ENCODE peak calls at places on chromosomes 2 and 18, in five cellular contexts. One of them, this sample, is unnamed.

GRCh38 chr2:239012228-239012627 is 164.3 kb downstream of the TWIST2 start:
- DNase-seq in H9: no peak
- DNase-seq in mesenchymal stem cell: no peak
- DNase-seq in neuronal stem cell: no peak
- DNase-seq in trophoblast cell: no peak
- DNase-seq in this sample: no peak

GRCh38 chr18:49510393-49511115 is 23.5 kb upstream of the C18orf32 start:
- DNase-seq in H9: peak; percentile 50
- DNase-seq in mesenchymal stem cell: peak; percentile 62
- DNase-seq in neuronal stem cell: no peak
- DNase-seq in trophoblast cell: no peak
- DNase-seq in this sample: peak; percentile 71

GRCh38 chr18:46097378-46097852 is 681 bp downstream of the ATP5F1A start:
- DNase-seq in H9: no peak
- DNase-seq in mesenchymal stem cell: no peak
- DNase-seq in neuronal stem cell: no peak
- DNase-seq in trophoblast cell: no peak
- DNase-seq in this sample: no peak

GRCh38 chr2:74845217-74845751 is 11.4 kb downstream of the HK2 start:
- DNase-seq in H9: peak; percentile 72
- DNase-seq in mesenchymal stem cell: peak; percentile 91
- DNase-seq in neuronal stem cell: no peak
- DNase-seq in trophoblast cell: peak; percentile 96
- DNase-seq in this sample: no peak

GRCh38 chr2:224110811-224111210 is 71.7 kb upstream of the SERPINE2 start:
- DNase-seq in H9: no peak
- DNase-seq in mesenchymal stem cell: no peak
- DNase-seq in neuronal stem cell: no peak
- DNase-seq in trophoblast cell: no peak
- DNase-seq in this sample: no peak

GRCh38 chr2:128438586-128438985 is 119.9 kb upstream of the HS6ST1 start:
- DNase-seq in H9: no peak
- DNase-seq in mesenchymal stem cell: no peak
- DNase-seq in neuronal stem cell: no peak
- DNase-seq in trophoblast cell: no peak
- DNase-seq in this sample: peak; percentile 35

GRCh38 chr2:46299365-46300263 is 2.4 kb downstream of the EPAS1 start:
- DNase-seq in H9: peak; percentile 51
- DNase-seq in mesenchymal stem cell: peak; percentile 84
- DNase-seq in neuronal stem cell: peak; percentile 41
- DNase-seq in trophoblast cell: peak; percentile 66
- DNase-seq in this sample: peak; percentile 56

GRCh38 chr2:166344286-166345113 is 31.2 kb downstream of the SCN9A start:
- DNase-seq in H9: no peak
- DNase-seq in mesenchymal stem cell: peak; percentile 7
- DNase-seq in neuronal stem cell: no peak
- DNase-seq in trophoblast cell: no peak
- DNase-seq in this sample: no peak

GRCh38 chr2:57475391-57475790 is 571.2 kb upstream of the VRK2 start:
- DNase-seq in H9: no peak
- DNase-seq in mesenchymal stem cell: no peak
- DNase-seq in neuronal stem cell: no peak
- DNase-seq in trophoblast cell: no peak
- DNase-seq in this sample: no peak

GRCh38 chr2:204434660-204435462 is 110.4 kb upstream of the PARD3B start:
- DNase-seq in H9: no peak
- DNase-seq in mesenchymal stem cell: peak; percentile 37
- DNase-seq in neuronal stem cell: no peak
- DNase-seq in trophoblast cell: no peak
- DNase-seq in this sample: no peak

GRCh38 chr2:219563271-219563928 is 7.9 kb downstream of the OBSL1 start:
- DNase-seq in H9: no peak
- DNase-seq in mesenchymal stem cell: no peak
- DNase-seq in neuronal stem cell: no peak
- DNase-seq in trophoblast cell: no peak
- DNase-seq in this sample: no peak

GRCh38 chr2:62741954-62742722 is 36.6 kb downstream of the EHBP1 start:
- DNase-seq in H9: no peak
- DNase-seq in mesenchymal stem cell: no peak
- DNase-seq in neuronal stem cell: no peak
- DNase-seq in trophoblast cell: no peak
- DNase-seq in this sample: no peak

GRCh38 chr2:62740221-62740620 is 34.7 kb downstream of the EHBP1 start:
- DNase-seq in H9: no peak
- DNase-seq in mesenchymal stem cell: no peak
- DNase-seq in neuronal stem cell: no peak
- DNase-seq in trophoblast cell: no peak
- DNase-seq in this sample: no peak

GRCh38 chr2:62736899-62737559 is 31.5 kb downstream of the EHBP1 start:
- DNase-seq in H9: no peak
- DNase-seq in mesenchymal stem cell: peak; percentile 29
- DNase-seq in neuronal stem cell: peak; percentile 35
- DNase-seq in trophoblast cell: no peak
- DNase-seq in this sample: no peak

GRCh38 chr2:62741127-62741526 is 35.6 kb downstream of the EHBP1 start:
- DNase-seq in H9: no peak
- DNase-seq in mesenchymal stem cell: no peak
- DNase-seq in neuronal stem cell: no peak
- DNase-seq in trophoblast cell: no peak
- DNase-seq in this sample: no peak

GRCh38 chr2:62738981-62739936 is 33.7 kb downstream of the EHBP1 start:
- DNase-seq in H9: no peak
- DNase-seq in mesenchymal stem cell: no peak
- DNase-seq in neuronal stem cell: no peak
- DNase-seq in trophoblast cell: no peak
- DNase-seq in this sample: no peak
- H2BK12ac ChIP-seq in H9: no peak overlapping the region
- H2BK12ac ChIP-seq in mesenchymal stem cell: no peak overlapping the region
- H2BK12ac ChIP-seq in neuronal stem cell: peak overlapping the region; percentile 10
- H2BK12ac ChIP-seq in trophoblast cell: no peak overlapping the region
- H2BK12ac ChIP-seq in this sample: no peak overlapping the region

DNA sequence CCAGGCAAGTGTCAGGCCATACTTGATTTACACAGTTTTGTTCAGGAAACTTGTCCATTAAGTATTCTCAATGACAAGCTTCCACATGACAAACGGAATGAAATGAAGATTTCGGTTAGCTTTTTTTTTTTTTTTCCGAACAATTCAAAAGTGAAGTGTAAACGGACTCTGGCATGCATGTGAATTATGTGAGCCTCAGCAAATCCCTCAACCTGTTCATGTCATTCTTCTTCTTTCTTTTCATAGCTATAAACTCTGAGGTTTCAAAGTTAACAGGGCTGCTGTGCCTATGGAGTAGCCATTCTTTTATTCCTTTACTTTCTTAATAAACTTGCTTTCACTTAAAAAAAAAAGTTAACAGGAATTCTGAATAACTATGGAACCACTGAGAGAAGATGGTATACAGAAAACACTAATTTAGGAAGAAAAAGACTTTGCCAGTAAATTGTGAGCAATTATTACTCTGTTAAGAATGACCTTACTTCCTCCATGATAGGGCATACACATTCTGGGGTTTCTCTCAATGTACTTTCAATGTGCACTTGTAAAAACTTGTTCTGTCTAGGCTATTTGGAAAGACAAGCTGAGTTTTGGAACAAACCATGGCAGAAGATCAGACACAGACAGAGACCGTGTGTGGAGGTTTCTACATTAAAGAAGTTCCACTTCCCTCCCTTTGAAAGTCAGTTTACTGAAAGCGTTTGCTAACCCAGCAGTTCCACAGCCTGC is 110.2 kb downstream of the NOL10 start:
- DNase-seq in H9: no peak
- DNase-seq in mesenchymal stem cell: no peak
- DNase-seq in neuronal stem cell: no peak
- DNase-seq in trophoblast cell: no peak
- DNase-seq in this sample: no peak
- H2BK12ac ChIP-seq in H9: no peak overlapping the region
- H2BK12ac ChIP-seq in mesenchymal stem cell: no peak overlapping the region
- H2BK12ac ChIP-seq in neuronal stem cell: no peak overlapping the region
- H2BK12ac ChIP-seq in trophoblast cell: no peak overlapping the region
- H2BK12ac ChIP-seq in this sample: no peak overlapping the region

GRCh38 chr18:38460657-38461056 is 895.1 kb upstream of the CELF4 start:
- DNase-seq in H9: no peak
- DNase-seq in mesenchymal stem cell: no peak
- DNase-seq in neuronal stem cell: no peak
- DNase-seq in trophoblast cell: no peak
- DNase-seq in this sample: no peak
- H2BK12ac ChIP-seq in H9: no peak overlapping the region
- H2BK12ac ChIP-seq in mesenchymal stem cell: no peak overlapping the region
- H2BK12ac ChIP-seq in neuronal stem cell: no peak overlapping the region
- H2BK12ac ChIP-seq in trophoblast cell: no peak overlapping the region
- H2BK12ac ChIP-seq in this sample: no peak overlapping the region

DNA sequence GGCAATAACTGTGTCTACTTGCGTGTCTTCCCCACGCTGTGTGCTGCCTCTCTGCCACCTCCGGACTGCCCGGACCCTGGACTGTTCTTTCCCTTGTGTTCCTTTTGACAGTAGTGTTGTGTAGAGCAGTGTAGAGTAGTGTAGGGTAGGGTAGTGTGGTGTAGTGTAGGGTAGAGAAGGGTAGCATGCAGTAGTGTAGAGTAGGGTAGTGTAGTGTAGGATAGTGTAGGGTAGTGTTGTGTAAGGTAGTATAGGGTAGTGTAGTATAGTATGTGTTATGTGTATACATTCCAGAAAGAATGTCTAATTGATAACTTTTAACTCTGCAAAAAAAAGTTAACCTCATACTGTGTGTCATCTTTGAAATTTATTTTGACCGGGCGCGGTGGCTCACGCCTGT is 49.7 kb upstream of the ZNF236 start:
- DNase-seq in H9: no peak
- DNase-seq in mesenchymal stem cell: no peak
- DNase-seq in neuronal stem cell: no peak
- DNase-seq in trophoblast cell: no peak
- DNase-seq in this sample: no peak
- H2BK12ac ChIP-seq in H9: no peak overlapping the region
- H2BK12ac ChIP-seq in mesenchymal stem cell: no peak overlapping the region
- H2BK12ac ChIP-seq in neuronal stem cell: no peak overlapping the region
- H2BK12ac ChIP-seq in trophoblast cell: no peak overlapping the region
- H2BK12ac ChIP-seq in this sample: no peak overlapping the region

DNA sequence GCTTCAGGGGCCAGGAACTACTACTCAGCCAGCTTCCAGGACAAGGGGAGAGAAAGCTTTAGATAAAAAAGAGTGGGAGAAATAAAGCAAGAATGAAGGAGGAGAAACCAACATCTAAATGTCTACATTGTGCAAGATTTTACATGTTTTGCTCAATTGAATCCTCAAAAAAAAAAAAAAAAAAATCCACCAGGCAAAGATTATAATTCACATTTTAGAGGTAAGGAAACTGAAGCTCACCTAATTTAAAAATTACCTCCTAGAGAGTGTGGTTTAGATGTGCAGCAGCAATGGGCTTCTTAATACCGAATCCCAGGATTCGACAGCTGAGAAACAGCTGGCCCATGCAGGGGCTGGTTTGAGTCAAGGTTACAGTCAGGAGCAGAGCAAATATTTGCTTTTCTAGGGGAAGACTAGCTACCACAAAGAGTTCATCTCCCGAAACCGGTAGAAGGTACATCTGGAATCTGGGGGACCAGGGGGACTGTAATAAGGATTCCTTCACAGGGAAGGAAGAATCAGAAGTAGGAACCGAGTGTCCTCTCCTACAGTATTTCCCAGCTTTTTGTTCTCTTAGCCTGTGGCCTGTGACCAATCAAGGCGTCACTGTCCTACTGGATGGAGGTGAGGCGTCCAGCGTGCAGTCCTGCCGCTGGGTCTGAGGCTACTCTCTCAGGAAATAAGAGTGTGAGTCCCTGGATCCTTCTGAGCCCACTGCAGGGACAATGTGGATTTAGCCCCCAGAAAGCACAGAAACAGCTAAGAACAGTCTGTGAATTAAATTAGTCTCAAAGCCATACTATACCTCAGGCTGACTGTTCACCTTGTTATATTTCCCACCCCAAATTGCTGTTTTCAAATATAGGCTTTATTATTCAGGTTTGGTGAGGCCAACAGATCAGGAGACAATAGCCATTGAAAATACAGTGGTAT is 42.3 kb downstream of the IL1R2 start:
- DNase-seq in H9: no peak
- DNase-seq in mesenchymal stem cell: no peak
- DNase-seq in neuronal stem cell: no peak
- DNase-seq in trophoblast cell: no peak
- DNase-seq in this sample: no peak
- H2BK12ac ChIP-seq in H9: no peak overlapping the region
- H2BK12ac ChIP-seq in mesenchymal stem cell: peak overlapping the region; percentile 100
- H2BK12ac ChIP-seq in neuronal stem cell: no peak overlapping the region
- H2BK12ac ChIP-seq in trophoblast cell: peak overlapping the region; percentile 96
- H2BK12ac ChIP-seq in this sample: no peak overlapping the region

DNA sequence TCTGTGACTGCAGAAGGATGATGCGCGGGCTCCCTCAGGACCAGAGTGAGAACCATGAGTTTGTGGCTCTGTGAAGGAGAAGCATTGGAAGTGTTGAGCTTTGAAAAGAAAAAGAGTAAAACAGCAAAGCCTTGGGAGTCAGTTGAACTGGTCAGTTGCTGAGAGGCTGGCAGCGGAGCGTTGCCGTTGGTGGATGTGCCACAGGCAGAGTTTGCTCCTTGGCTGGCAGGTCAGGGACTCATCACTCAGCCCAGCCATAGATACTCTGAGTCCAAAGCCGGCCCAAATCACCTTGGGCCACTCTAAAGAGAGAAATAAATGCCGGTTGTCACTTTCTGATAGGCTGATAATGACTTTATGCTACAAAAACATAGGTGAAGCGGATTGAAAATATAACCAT is 17.5 kb downstream of the COPS7B start:
- DNase-seq in H9: no peak
- DNase-seq in mesenchymal stem cell: no peak
- DNase-seq in neuronal stem cell: no peak
- DNase-seq in trophoblast cell: no peak
- DNase-seq in this sample: no peak
- H2BK12ac ChIP-seq in H9: no peak overlapping the region
- H2BK12ac ChIP-seq in mesenchymal stem cell: no peak overlapping the region
- H2BK12ac ChIP-seq in neuronal stem cell: no peak overlapping the region
- H2BK12ac ChIP-seq in trophoblast cell: no peak overlapping the region
- H2BK12ac ChIP-seq in this sample: no peak overlapping the region

GRCh38 chr2:151691621-151692020 is 42.7 kb downstream of the NEB start:
- DNase-seq in H9: no peak
- DNase-seq in mesenchymal stem cell: no peak
- DNase-seq in neuronal stem cell: no peak
- DNase-seq in trophoblast cell: no peak
- DNase-seq in this sample: no peak
- H2BK12ac ChIP-seq in H9: no peak overlapping the region
- H2BK12ac ChIP-seq in mesenchymal stem cell: no peak overlapping the region
- H2BK12ac ChIP-seq in neuronal stem cell: no peak overlapping the region
- H2BK12ac ChIP-seq in trophoblast cell: no peak overlapping the region
- H2BK12ac ChIP-seq in this sample: no peak overlapping the region

GRCh38 chr2:110146945-110147332 is 31.3 kb upstream of the MALL start:
- DNase-seq in H9: no peak
- DNase-seq in mesenchymal stem cell: no peak
- DNase-seq in neuronal stem cell: no peak
- DNase-seq in trophoblast cell: no peak
- DNase-seq in this sample: no peak
- H2BK12ac ChIP-seq in H9: no peak overlapping the region
- H2BK12ac ChIP-seq in mesenchymal stem cell: no peak overlapping the region
- H2BK12ac ChIP-seq in neuronal stem cell: no peak overlapping the region
- H2BK12ac ChIP-seq in trophoblast cell: no peak overlapping the region
- H2BK12ac ChIP-seq in this sample: no peak overlapping the region

DNA sequence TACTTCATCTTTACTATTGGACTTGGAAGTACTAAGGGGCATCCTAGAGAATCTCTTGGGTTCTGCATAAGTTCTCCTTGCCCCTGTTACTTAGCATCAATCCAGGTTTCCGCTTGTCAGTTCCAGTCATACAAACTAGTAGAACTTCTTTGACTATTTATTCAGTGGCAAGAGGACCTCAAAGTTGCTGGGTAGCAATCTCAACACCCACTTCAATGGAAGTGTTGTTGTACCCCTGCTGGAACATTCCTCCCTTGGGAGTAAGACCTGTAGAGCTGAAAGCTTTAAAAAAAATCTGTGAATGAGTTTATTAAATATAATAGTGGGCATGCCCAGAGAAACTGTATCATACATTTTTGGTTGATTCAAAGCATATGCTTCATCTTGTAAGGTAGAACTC is 27.0 kb downstream of the BIRC6 start:
- DNase-seq in H9: no peak
- DNase-seq in mesenchymal stem cell: no peak
- DNase-seq in neuronal stem cell: no peak
- DNase-seq in trophoblast cell: no peak
- DNase-seq in this sample: no peak
- H2BK12ac ChIP-seq in H9: no peak overlapping the region
- H2BK12ac ChIP-seq in mesenchymal stem cell: no peak overlapping the region
- H2BK12ac ChIP-seq in neuronal stem cell: no peak overlapping the region
- H2BK12ac ChIP-seq in trophoblast cell: no peak overlapping the region
- H2BK12ac ChIP-seq in this sample: no peak overlapping the region